ENCODE peak calls at places on chromosomes 13 and 19, in seven cellular contexts. One of them, this sample, is unnamed.

GRCh38 chr19:48203227-48203793 is 32.8 kb downstream of the ZSWIM9 start:
- DNase-seq in DMS153: peak
- DNase-seq in NCI-H446: no peak
- DNase-seq in ovary: no peak
- DNase-seq in activated CD4-positive, alpha-beta T cell treated with anti-CD3 and anti-CD28 coated beads, Interleukin-2, amount 50 U/mL, for 48 hours: peak
- DNase-seq in NCI-H774: peak
- DNase-seq in T-cell: no peak
- DNase-seq in this sample: no peak

GRCh38 chr13:50616101-50616500 is 227.4 kb downstream of the DLEU7 start:
- DNase-seq in DMS153: no peak
- DNase-seq in NCI-H446: no peak
- DNase-seq in ovary: no peak
- DNase-seq in activated CD4-positive, alpha-beta T cell treated with anti-CD3 and anti-CD28 coated beads, Interleukin-2, amount 50 U/mL, for 48 hours: no peak
- DNase-seq in NCI-H774: no peak
- DNase-seq in T-cell: no peak
- DNase-seq in this sample: no peak

GRCh38 chr19:29098091-29098490 is 114.9 kb downstream of the UQCRFS1 start:
- DNase-seq in DMS153: no peak
- DNase-seq in NCI-H446: no peak
- DNase-seq in ovary: no peak
- DNase-seq in activated CD4-positive, alpha-beta T cell treated with anti-CD3 and anti-CD28 coated beads, Interleukin-2, amount 50 U/mL, for 48 hours: no peak
- DNase-seq in NCI-H774: no peak
- DNase-seq in T-cell: no peak
- DNase-seq in this sample: no peak

GRCh38 chr19:4814625-4815425 is 16.7 kb downstream of the TICAM1 start:
- DNase-seq in DMS153: no peak
- DNase-seq in NCI-H446: no peak
- DNase-seq in ovary: no peak
- DNase-seq in activated CD4-positive, alpha-beta T cell treated with anti-CD3 and anti-CD28 coated beads, Interleukin-2, amount 50 U/mL, for 48 hours: no peak
- DNase-seq in NCI-H774: no peak
- DNase-seq in T-cell: no peak
- DNase-seq in this sample: no peak

GRCh38 chr13:99766641-99767045 is 204.9 kb downstream of the ZIC5 start:
- DNase-seq in DMS153: no peak
- DNase-seq in NCI-H446: peak
- DNase-seq in ovary: no peak
- DNase-seq in activated CD4-positive, alpha-beta T cell treated with anti-CD3 and anti-CD28 coated beads, Interleukin-2, amount 50 U/mL, for 48 hours: no peak
- DNase-seq in NCI-H774: no peak
- DNase-seq in T-cell: no peak
- DNase-seq in this sample: peak

GRCh38 chr13:20294497-20294896 is 62.4 kb upstream of the GJB6 start:
- DNase-seq in DMS153: no peak
- DNase-seq in NCI-H446: no peak
- DNase-seq in ovary: no peak
- DNase-seq in activated CD4-positive, alpha-beta T cell treated with anti-CD3 and anti-CD28 coated beads, Interleukin-2, amount 50 U/mL, for 48 hours: no peak
- DNase-seq in NCI-H774: no peak
- DNase-seq in T-cell: no peak
- DNase-seq in this sample: no peak

GRCh38 chr13:57748096-57748495 is 116.6 kb downstream of the PCDH17 start:
- DNase-seq in DMS153: no peak
- DNase-seq in NCI-H446: no peak
- DNase-seq in ovary: no peak
- DNase-seq in activated CD4-positive, alpha-beta T cell treated with anti-CD3 and anti-CD28 coated beads, Interleukin-2, amount 50 U/mL, for 48 hours: no peak
- DNase-seq in NCI-H774: no peak
- DNase-seq in T-cell: no peak
- DNase-seq in this sample: no peak

GRCh38 chr13:56561327-56561726 is 579.4 kb upstream of the PRR20A start:
- DNase-seq in DMS153: no peak
- DNase-seq in NCI-H446: no peak
- DNase-seq in ovary: no peak
- DNase-seq in activated CD4-positive, alpha-beta T cell treated with anti-CD3 and anti-CD28 coated beads, Interleukin-2, amount 50 U/mL, for 48 hours: no peak
- DNase-seq in NCI-H774: no peak
- DNase-seq in T-cell: no peak
- DNase-seq in this sample: no peak

GRCh38 chr13:110012102-110012739 is 225.8 kb upstream of the IRS2 start:
- DNase-seq in DMS153: no peak
- DNase-seq in NCI-H446: no peak
- DNase-seq in ovary: no peak
- DNase-seq in activated CD4-positive, alpha-beta T cell treated with anti-CD3 and anti-CD28 coated beads, Interleukin-2, amount 50 U/mL, for 48 hours: no peak
- DNase-seq in NCI-H774: no peak
- DNase-seq in T-cell: no peak
- DNase-seq in this sample: no peak

GRCh38 chr13:112092453-112092852 is 25.5 kb downstream of the SOX1 start:
- DNase-seq in DMS153: no peak
- DNase-seq in NCI-H446: no peak
- DNase-seq in ovary: no peak
- DNase-seq in activated CD4-positive, alpha-beta T cell treated with anti-CD3 and anti-CD28 coated beads, Interleukin-2, amount 50 U/mL, for 48 hours: no peak
- DNase-seq in NCI-H774: no peak
- DNase-seq in T-cell: no peak
- DNase-seq in this sample: no peak

GRCh38 chr13:93039131-93039530 is 187.5 kb upstream of the GPC6 start:
- DNase-seq in DMS153: no peak
- DNase-seq in NCI-H446: no peak
- DNase-seq in ovary: no peak
- DNase-seq in activated CD4-positive, alpha-beta T cell treated with anti-CD3 and anti-CD28 coated beads, Interleukin-2, amount 50 U/mL, for 48 hours: no peak
- DNase-seq in NCI-H774: no peak
- DNase-seq in T-cell: no peak
- DNase-seq in this sample: no peak

GRCh38 chr19:12802267-12803106 is 618 bp downstream of the THSD8 start:
- DNase-seq in DMS153: no peak
- DNase-seq in NCI-H446: no peak
- DNase-seq in ovary: no peak
- DNase-seq in activated CD4-positive, alpha-beta T cell treated with anti-CD3 and anti-CD28 coated beads, Interleukin-2, amount 50 U/mL, for 48 hours: no peak
- DNase-seq in NCI-H774: no peak
- DNase-seq in T-cell: no peak
- DNase-seq in this sample: no peak

GRCh38 chr13:84445776-84446175 is 563.5 kb upstream of the SLITRK1 start:
- DNase-seq in DMS153: no peak
- DNase-seq in NCI-H446: no peak
- DNase-seq in ovary: no peak
- DNase-seq in activated CD4-positive, alpha-beta T cell treated with anti-CD3 and anti-CD28 coated beads, Interleukin-2, amount 50 U/mL, for 48 hours: no peak
- DNase-seq in NCI-H774: no peak
- DNase-seq in T-cell: no peak
- DNase-seq in this sample: no peak

GRCh38 chr13:99986751-99987150 is 5.2 kb downstream of the ZIC2 start:
- DNase-seq in DMS153: no peak
- DNase-seq in NCI-H446: peak
- DNase-seq in ovary: no peak
- DNase-seq in activated CD4-positive, alpha-beta T cell treated with anti-CD3 and anti-CD28 coated beads, Interleukin-2, amount 50 U/mL, for 48 hours: no peak
- DNase-seq in NCI-H774: no peak
- DNase-seq in T-cell: no peak
- DNase-seq in this sample: peak

GRCh38 chr13:83867708-83868107 is 14.6 kb downstream of the SLITRK1 start:
- DNase-seq in DMS153: no peak
- DNase-seq in NCI-H446: no peak
- DNase-seq in ovary: no peak
- DNase-seq in activated CD4-positive, alpha-beta T cell treated with anti-CD3 and anti-CD28 coated beads, Interleukin-2, amount 50 U/mL, for 48 hours: no peak
- DNase-seq in NCI-H774: no peak
- DNase-seq in T-cell: no peak
- DNase-seq in this sample: no peak

GRCh38 chr19:9622531-9622930 is 1.5 kb upstream of the ZNF561 start:
- DNase-seq in DMS153: no peak
- DNase-seq in NCI-H446: no peak
- DNase-seq in ovary: no peak
- DNase-seq in activated CD4-positive, alpha-beta T cell treated with anti-CD3 and anti-CD28 coated beads, Interleukin-2, amount 50 U/mL, for 48 hours: no peak
- DNase-seq in NCI-H774: no peak
- DNase-seq in T-cell: no peak
- DNase-seq in this sample: no peak

GRCh38 chr19:42352216-42352892 is 26.9 kb downstream of the MEGF8 start:
- DNase-seq in DMS153: peak
- DNase-seq in NCI-H446: no peak
- DNase-seq in ovary: no peak
- DNase-seq in activated CD4-positive, alpha-beta T cell treated with anti-CD3 and anti-CD28 coated beads, Interleukin-2, amount 50 U/mL, for 48 hours: peak
- DNase-seq in NCI-H774: no peak
- DNase-seq in T-cell: no peak
- DNase-seq in this sample: no peak

This sample was measured in SHP77 treated with DMSO at 0.1 percent for 48 hours.